ENCODE peak calls at places on chromosomes 4 and X, in four cellular contexts. One of them, this sample, is unnamed. For H3K79me2, the result is how much of the 10 kb centered on the place peaks cover.

GRCh38 chr4:106898621-106899230 is 137.4 kb downstream of the DKK2 start:
- DNase-seq in GM23248: peak
- DNase-seq in OCI-LY7: peak
- DNase-seq in endothelial cell of umbilical vein: peak
- DNase-seq in this sample: peak

GRCh38 chr4:27414867-27415266 is 554.2 kb downstream of the STIM2 start:
- DNase-seq in GM23248: no peak
- DNase-seq in OCI-LY7: no peak
- DNase-seq in endothelial cell of umbilical vein: no peak
- DNase-seq in this sample: no peak

GRCh38 chrX:95076449-95076848 is 1402.4 kb downstream of the FAM133A start:
- DNase-seq in OCI-LY7: peak
- DNase-seq in GM23248: peak
- DNase-seq in endothelial cell of umbilical vein: no peak
- DNase-seq in this sample: peak

GRCh38 chrX:10326578-10326977 is 169.8 kb downstream of the CLCN4 start:
- DNase-seq in GM23248: peak
- DNase-seq in endothelial cell of umbilical vein: peak
- DNase-seq in OCI-LY7: peak
- DNase-seq in this sample: peak

GRCh38 chr4:84493092-84493850 is 5.8 kb downstream of the NKX6-1 start:
- DNase-seq in GM23248: peak
- DNase-seq in endothelial cell of umbilical vein: no peak
- DNase-seq in OCI-LY7: no peak
- DNase-seq in this sample: peak

GRCh38 chr4:102627831-102628523 is 126.8 kb downstream of the NFKB1 start:
- DNase-seq in endothelial cell of umbilical vein: peak
- DNase-seq in GM23248: peak
- DNase-seq in OCI-LY7: no peak
- DNase-seq in this sample: no peak

GRCh38 chr4:23930750-23931488 is 41.1 kb upstream of the PPARGC1A start:
- DNase-seq in OCI-LY7: no peak
- DNase-seq in GM23248: peak
- DNase-seq in endothelial cell of umbilical vein: no peak
- DNase-seq in this sample: peak

GRCh38 chrX:147897117-147897516 is 14.6 kb upstream of the FMR1 start:
- DNase-seq in GM23248: no peak
- DNase-seq in OCI-LY7: no peak
- DNase-seq in endothelial cell of umbilical vein: no peak
- DNase-seq in this sample: no peak

GRCh38 chr4:57424231-57424897 is 314.2 kb upstream of the IGFBP7 start:
- DNase-seq in endothelial cell of umbilical vein: peak
- DNase-seq in GM23248: peak
- DNase-seq in OCI-LY7: no peak
- DNase-seq in this sample: no peak

GRCh38 chr4:92121099-92121498 is 182.7 kb upstream of the GRID2 start:
- DNase-seq in GM23248: no peak
- DNase-seq in OCI-LY7: no peak
- DNase-seq in endothelial cell of umbilical vein: no peak
- DNase-seq in this sample: no peak

GRCh38 chr4:181820518-181820917 is 422.7 kb upstream of the TENM3 start:
- DNase-seq in endothelial cell of umbilical vein: no peak
- DNase-seq in GM23248: no peak
- DNase-seq in OCI-LY7: no peak
- DNase-seq in this sample: no peak

GRCh38 chr4:13920111-13920875 is 292.8 kb upstream of the BOD1L1 start:
- DNase-seq in endothelial cell of umbilical vein: no peak
- DNase-seq in GM23248: peak
- DNase-seq in OCI-LY7: no peak
- DNase-seq in this sample: no peak

GRCh38 chrX:78517124-78517523 is 142.0 kb downstream of the RTL3 start:
- DNase-seq in GM23248: no peak
- DNase-seq in endothelial cell of umbilical vein: no peak
- DNase-seq in OCI-LY7: no peak
- DNase-seq in this sample: no peak

GRCh38 chr4:163448541-163449203 is 24.9 kb downstream of the TKTL2 start:
- DNase-seq in OCI-LY7: no peak
- DNase-seq in endothelial cell of umbilical vein: no peak
- DNase-seq in GM23248: peak
- DNase-seq in this sample: no peak

GRCh38 chr4:128524311-128524710 is 236.7 kb upstream of the PGRMC2 start:
- DNase-seq in GM23248: peak
- DNase-seq in endothelial cell of umbilical vein: peak
- DNase-seq in OCI-LY7: no peak
- DNase-seq in this sample: no peak

GRCh38 chr4:88613417-88613875 is 21.2 kb downstream of the HERC3 start:
- DNase-seq in GM23248: no peak
- DNase-seq in endothelial cell of umbilical vein: peak
- DNase-seq in OCI-LY7: peak
- DNase-seq in this sample: no peak

GRCh38 chrX:45424341-45424740 is 223.7 kb upstream of the DIPK2B start:
- DNase-seq in endothelial cell of umbilical vein: no peak
- DNase-seq in OCI-LY7: no peak
- DNase-seq in GM23248: peak
- DNase-seq in this sample: no peak

GRCh38 chr4:184641022-184641421 is 8.2 kb downstream of the CASP3 start:
- DNase-seq in GM23248: no peak
- DNase-seq in OCI-LY7: no peak
- DNase-seq in endothelial cell of umbilical vein: no peak
- DNase-seq in this sample: no peak

GRCh38 chr4:112510468-112511293 is 5.3 kb downstream of the NEUROG2 start:
- DNase-seq in OCI-LY7: no peak
- DNase-seq in GM23248: no peak
- DNase-seq in endothelial cell of umbilical vein: no peak
- DNase-seq in this sample: peak

GRCh38 chrX:104668550-104668949 is 102.6 kb downstream of the IL1RAPL2 start:
- DNase-seq in GM23248: peak
- DNase-seq in OCI-LY7: peak
- DNase-seq in endothelial cell of umbilical vein: no peak
- DNase-seq in this sample: peak

GRCh38 chrX:129534816-129535578 is 5.1 kb upstream of the OCRL start:
- DNase-seq in endothelial cell of umbilical vein: no peak
- DNase-seq in OCI-LY7: no peak
- DNase-seq in GM23248: peak
- DNase-seq in this sample: no peak

GRCh38 chr4:168803727-168804126 is 206.3 kb downstream of the CBR4 start:
- DNase-seq in GM23248: peak
- DNase-seq in endothelial cell of umbilical vein: peak
- DNase-seq in OCI-LY7: no peak
- DNase-seq in this sample: peak

GRCh38 chr4:23085249-23085568 is 392.5 kb downstream of the GBA3 start:
- DNase-seq in endothelial cell of umbilical vein: no peak
- DNase-seq in GM23248: no peak
- DNase-seq in OCI-LY7: no peak
- DNase-seq in this sample: no peak

GRCh38 chrX:130086414-130087207 is 23.7 kb downstream of the ELF4 start:
- DNase-seq in GM23248: no peak
- DNase-seq in OCI-LY7: peak
- DNase-seq in endothelial cell of umbilical vein: no peak
- DNase-seq in this sample: no peak

GRCh38 chr4:92236907-92237306 is 66.9 kb upstream of the GRID2 start:
- DNase-seq in GM23248: peak
- DNase-seq in OCI-LY7: no peak
- DNase-seq in endothelial cell of umbilical vein: no peak
- DNase-seq in this sample: no peak

GRCh38 chrX:31506360-31506759 is 434.5 kb upstream of the FTHL17 start:
- DNase-seq in OCI-LY7: no peak
- DNase-seq in endothelial cell of umbilical vein: no peak
- DNase-seq in GM23248: no peak
- DNase-seq in this sample: no peak

GRCh38 chr4:133268205-133268604 is 119.1 kb downstream of the PCDH10 start:
- DNase-seq in endothelial cell of umbilical vein: no peak
- DNase-seq in GM23248: no peak
- DNase-seq in OCI-LY7: no peak
- DNase-seq in this sample: no peak

DNA sequence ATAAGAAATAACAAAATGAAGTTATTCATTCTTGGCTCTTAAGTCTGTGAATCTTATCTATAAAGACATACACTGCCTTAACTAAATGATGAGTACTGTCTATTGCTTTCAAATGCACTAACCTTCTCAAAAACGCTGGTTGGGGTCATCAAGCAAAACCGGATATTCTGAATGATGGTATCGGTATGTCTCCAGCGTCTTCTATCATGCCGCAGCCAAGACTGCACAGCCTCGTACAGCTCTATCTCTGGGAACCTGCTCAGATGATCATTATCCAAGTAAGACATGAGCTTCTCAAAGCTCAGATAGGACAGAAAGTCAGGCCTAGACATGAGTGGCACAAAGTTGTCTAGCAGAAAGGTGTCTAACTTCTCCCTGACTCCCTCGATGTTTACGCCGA is 21.1 kb downstream of the KLHL15 start:
- DNase-seq in OCI-LY7: no peak
- DNase-seq in GM23248: no peak
- DNase-seq in endothelial cell of umbilical vein: no peak
- DNase-seq in this sample: no peak
- H3K79me2 ChIP-seq in OCI-LY7: half or more
- H3K79me2 ChIP-seq in GM23248: half or more
- H3K79me2 ChIP-seq in endothelial cell of umbilical vein: under half
- H3K79me2 ChIP-seq in this sample: half or more

DNA sequence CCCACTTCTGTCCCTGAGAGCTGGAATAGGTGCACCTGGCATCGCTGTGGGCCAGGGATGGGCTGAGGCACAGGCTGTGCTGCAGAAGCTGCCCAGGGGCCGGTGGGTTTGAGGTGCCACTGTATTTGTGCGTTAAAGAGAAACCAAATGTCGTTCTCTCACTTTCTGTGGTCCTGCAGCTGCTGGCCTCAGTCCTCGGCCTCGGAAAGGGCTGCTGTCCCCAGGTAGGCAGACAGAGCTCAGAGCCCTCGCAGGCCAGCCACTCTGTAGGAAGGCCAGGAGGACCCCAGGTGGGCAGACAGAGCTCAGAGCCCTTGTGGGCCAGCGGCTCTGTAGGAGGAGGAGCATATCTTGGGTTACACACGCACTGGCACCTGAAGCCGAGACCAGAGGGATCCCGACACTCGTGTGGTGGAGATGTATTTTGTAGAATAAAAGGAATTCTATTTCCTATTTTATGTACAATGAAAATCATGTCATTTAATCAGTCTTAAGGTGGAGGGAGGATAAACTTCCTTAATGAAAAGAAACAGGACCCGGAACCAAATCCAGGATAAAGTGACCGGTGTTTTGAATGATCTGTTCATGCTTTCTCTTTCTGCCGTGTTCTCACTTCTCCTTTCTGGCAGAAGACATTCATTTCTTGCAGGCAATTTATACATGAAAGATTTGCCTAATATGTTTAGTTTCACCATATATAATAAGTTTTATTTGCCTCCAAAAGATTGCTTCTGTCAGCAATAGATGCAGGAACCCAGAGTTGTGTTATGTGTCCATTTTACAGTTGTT is 54.4 kb upstream of the HGFAC start:
- DNase-seq in endothelial cell of umbilical vein: no peak
- DNase-seq in OCI-LY7: peak
- DNase-seq in GM23248: no peak
- DNase-seq in this sample: no peak
- H3K4me3 ChIP-seq in endothelial cell of umbilical vein: no peak
- H3K4me3 ChIP-seq in OCI-LY7: peak
- H3K4me3 ChIP-seq in GM23248: peak
- H3K4me3 ChIP-seq in this sample: no peak

GRCh38 chr4:85498068-85498733 is 23.3 kb downstream of the ARHGAP24 start:
- DNase-seq in OCI-LY7: no peak
- DNase-seq in endothelial cell of umbilical vein: no peak
- DNase-seq in GM23248: peak
- DNase-seq in this sample: no peak
- H3K79me2 ChIP-seq in OCI-LY7: under half
- H3K79me2 ChIP-seq in endothelial cell of umbilical vein: under half
- H3K79me2 ChIP-seq in GM23248: under half
- H3K79me2 ChIP-seq in this sample: under half

GRCh38 chr4:39450618-39451017 is 8.1 kb downstream of the RPL9 start:
- DNase-seq in GM23248: no peak
- DNase-seq in OCI-LY7: no peak
- DNase-seq in endothelial cell of umbilical vein: no peak
- DNase-seq in this sample: no peak

GRCh38 chr4:39442910-39443480 is 15.7 kb downstream of the RPL9 start:
- DNase-seq in GM23248: no peak
- DNase-seq in OCI-LY7: no peak
- DNase-seq in endothelial cell of umbilical vein: no peak
- DNase-seq in this sample: no peak

GRCh38 chr4:39441593-39441992 is 17.1 kb downstream of the RPL9 start:
- DNase-seq in endothelial cell of umbilical vein: no peak
- DNase-seq in GM23248: no peak
- DNase-seq in OCI-LY7: no peak
- DNase-seq in this sample: no peak

GRCh38 chr4:39446842-39447573 is 11.7 kb downstream of the RPL9 start:
- DNase-seq in endothelial cell of umbilical vein: peak
- DNase-seq in GM23248: peak
- DNase-seq in OCI-LY7: no peak
- DNase-seq in this sample: peak

DNA sequence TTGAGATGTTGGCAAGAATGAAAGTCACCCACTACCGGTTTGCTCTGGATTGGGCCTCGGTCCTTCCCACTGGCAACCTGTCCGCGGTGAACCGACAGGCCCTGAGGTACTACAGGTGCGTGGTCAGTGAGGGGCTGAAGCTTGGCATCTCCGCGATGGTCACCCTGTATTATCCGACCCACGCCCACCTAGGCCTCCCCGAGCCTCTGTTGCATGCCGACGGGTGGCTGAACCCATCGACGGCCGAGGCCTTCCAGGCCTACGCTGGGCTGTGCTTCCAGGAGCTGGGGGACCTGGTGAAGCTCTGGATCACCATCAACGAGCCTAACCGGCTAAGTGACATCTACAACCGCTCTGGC is 12.3 kb downstream of the RPL9 start:
- DNase-seq in endothelial cell of umbilical vein: no peak
- DNase-seq in OCI-LY7: no peak
- DNase-seq in GM23248: no peak
- DNase-seq in this sample: no peak
- H3K4me3 ChIP-seq in endothelial cell of umbilical vein: no peak
- H3K4me3 ChIP-seq in OCI-LY7: no peak
- H3K4me3 ChIP-seq in GM23248: no peak
- H3K4me3 ChIP-seq in this sample: no peak

DNA sequence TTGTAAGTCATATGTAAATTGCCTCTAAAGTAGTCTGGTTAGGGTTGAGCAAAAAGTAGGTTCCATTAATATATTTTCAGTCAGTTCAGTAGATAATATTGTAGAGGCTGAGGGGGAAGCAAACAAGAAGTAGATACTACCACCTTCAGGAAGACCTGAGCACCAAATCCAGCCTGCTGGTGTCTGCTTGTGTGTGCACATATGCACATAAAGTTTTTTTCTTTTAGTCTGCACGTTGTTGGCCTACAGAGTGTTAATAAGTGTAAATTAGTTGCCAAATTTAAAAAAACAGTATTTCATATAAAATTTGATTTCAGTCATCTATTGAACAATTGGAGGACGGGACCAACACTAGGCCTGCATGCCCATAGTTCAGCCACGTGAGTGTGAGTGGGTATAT is 76.7 kb downstream of the CCKAR start:
- DNase-seq in GM23248: no peak
- DNase-seq in OCI-LY7: no peak
- DNase-seq in endothelial cell of umbilical vein: no peak
- DNase-seq in this sample: no peak
- H3K79me2 ChIP-seq in GM23248: under half
- H3K79me2 ChIP-seq in OCI-LY7: under half
- H3K79me2 ChIP-seq in endothelial cell of umbilical vein: under half
- H3K79me2 ChIP-seq in this sample: half or more